ENCODE peak calls at places on chromosome 20, in six cellular contexts. One of them, this sample, is unnamed.

GRCh38 chr20:47296950-47297349 is 59.5 kb downstream of the ZMYND8 start:
- DNase-seq in cardiac fibroblast: peak
- DNase-seq in brain microvascular endothelial cell: no peak
- DNase-seq in fibroblast of lung: no peak
- DNase-seq in bronchial epithelial cell: no peak
- DNase-seq in body of pancreas: no peak
- DNase-seq in this sample: no peak

GRCh38 chr20:22768779-22769178 is 184.4 kb upstream of the FOXA2 start:
- DNase-seq in brain microvascular endothelial cell: no peak
- DNase-seq in body of pancreas: no peak
- DNase-seq in cardiac fibroblast: peak
- DNase-seq in fibroblast of lung: no peak
- DNase-seq in bronchial epithelial cell: peak
- DNase-seq in this sample: no peak

GRCh38 chr20:50646483-50646996 is 44.8 kb downstream of the RIPOR3 start:
- DNase-seq in cardiac fibroblast: peak
- DNase-seq in body of pancreas: no peak
- DNase-seq in bronchial epithelial cell: peak
- DNase-seq in brain microvascular endothelial cell: no peak
- DNase-seq in fibroblast of lung: peak
- DNase-seq in this sample: no peak

GRCh38 chr20:39524371-39524911 is 562.3 kb downstream of the DHX35 start:
- DNase-seq in cardiac fibroblast: no peak
- DNase-seq in brain microvascular endothelial cell: no peak
- DNase-seq in fibroblast of lung: no peak
- DNase-seq in bronchial epithelial cell: peak
- DNase-seq in body of pancreas: no peak
- DNase-seq in this sample: no peak

GRCh38 chr20:4091332-4092135 is 76.2 kb upstream of the RNF24 start:
- DNase-seq in body of pancreas: peak
- DNase-seq in brain microvascular endothelial cell: peak
- DNase-seq in cardiac fibroblast: peak
- DNase-seq in bronchial epithelial cell: peak
- DNase-seq in fibroblast of lung: peak
- DNase-seq in this sample: peak

GRCh38 chr20:15058836-15059235 is 721.4 kb upstream of the FLRT3 start:
- DNase-seq in fibroblast of lung: no peak
- DNase-seq in body of pancreas: no peak
- DNase-seq in cardiac fibroblast: no peak
- DNase-seq in brain microvascular endothelial cell: peak
- DNase-seq in bronchial epithelial cell: no peak
- DNase-seq in this sample: no peak

GRCh38 chr20:22836211-22836610 is 198.9 kb upstream of the SSTR4 start:
- DNase-seq in fibroblast of lung: no peak
- DNase-seq in brain microvascular endothelial cell: no peak
- DNase-seq in cardiac fibroblast: peak
- DNase-seq in bronchial epithelial cell: peak
- DNase-seq in body of pancreas: no peak
- DNase-seq in this sample: no peak

GRCh38 chr20:57048027-57048869 is 218.2 kb downstream of the BMP7 start:
- DNase-seq in cardiac fibroblast: peak
- DNase-seq in body of pancreas: peak
- DNase-seq in bronchial epithelial cell: no peak
- DNase-seq in brain microvascular endothelial cell: peak
- DNase-seq in fibroblast of lung: peak
- DNase-seq in this sample: peak

GRCh38 chr20:49420811-49421295 is 61.6 kb downstream of the KCNB1 start:
- DNase-seq in bronchial epithelial cell: no peak
- DNase-seq in cardiac fibroblast: peak
- DNase-seq in brain microvascular endothelial cell: no peak
- DNase-seq in body of pancreas: peak
- DNase-seq in fibroblast of lung: no peak
- DNase-seq in this sample: no peak

GRCh38 chr20:59571151-59571550 is 33.2 kb upstream of the PHACTR3 start:
- DNase-seq in bronchial epithelial cell: no peak
- DNase-seq in fibroblast of lung: no peak
- DNase-seq in body of pancreas: no peak
- DNase-seq in brain microvascular endothelial cell: no peak
- DNase-seq in cardiac fibroblast: no peak
- DNase-seq in this sample: no peak

GRCh38 chr20:62352402-62353288 is 14.5 kb downstream of the LAMA5 start:
- DNase-seq in cardiac fibroblast: no peak
- DNase-seq in fibroblast of lung: no peak
- DNase-seq in brain microvascular endothelial cell: no peak
- DNase-seq in body of pancreas: peak
- DNase-seq in bronchial epithelial cell: peak
- DNase-seq in this sample: no peak
- TF ChIP-seq CTCF in cardiac fibroblast: no peak
- TF ChIP-seq CTCF in fibroblast of lung: no peak
- TF ChIP-seq CTCF in brain microvascular endothelial cell: no peak
- TF ChIP-seq CTCF in body of pancreas: peak
- TF ChIP-seq CTCF in bronchial epithelial cell: peak
- TF ChIP-seq CTCF in this sample: no peak

GRCh38 chr20:1397710-1398109 is 4.9 kb upstream of the FKBP1A start:
- DNase-seq in body of pancreas: no peak
- DNase-seq in brain microvascular endothelial cell: no peak
- DNase-seq in bronchial epithelial cell: no peak
- DNase-seq in cardiac fibroblast: peak
- DNase-seq in fibroblast of lung: peak
- DNase-seq in this sample: no peak
- TF ChIP-seq CTCF in body of pancreas: peak
- TF ChIP-seq CTCF in brain microvascular endothelial cell: peak
- TF ChIP-seq CTCF in bronchial epithelial cell: no peak
- TF ChIP-seq CTCF in cardiac fibroblast: peak
- TF ChIP-seq CTCF in fibroblast of lung: peak
- TF ChIP-seq CTCF in this sample: peak

DNA sequence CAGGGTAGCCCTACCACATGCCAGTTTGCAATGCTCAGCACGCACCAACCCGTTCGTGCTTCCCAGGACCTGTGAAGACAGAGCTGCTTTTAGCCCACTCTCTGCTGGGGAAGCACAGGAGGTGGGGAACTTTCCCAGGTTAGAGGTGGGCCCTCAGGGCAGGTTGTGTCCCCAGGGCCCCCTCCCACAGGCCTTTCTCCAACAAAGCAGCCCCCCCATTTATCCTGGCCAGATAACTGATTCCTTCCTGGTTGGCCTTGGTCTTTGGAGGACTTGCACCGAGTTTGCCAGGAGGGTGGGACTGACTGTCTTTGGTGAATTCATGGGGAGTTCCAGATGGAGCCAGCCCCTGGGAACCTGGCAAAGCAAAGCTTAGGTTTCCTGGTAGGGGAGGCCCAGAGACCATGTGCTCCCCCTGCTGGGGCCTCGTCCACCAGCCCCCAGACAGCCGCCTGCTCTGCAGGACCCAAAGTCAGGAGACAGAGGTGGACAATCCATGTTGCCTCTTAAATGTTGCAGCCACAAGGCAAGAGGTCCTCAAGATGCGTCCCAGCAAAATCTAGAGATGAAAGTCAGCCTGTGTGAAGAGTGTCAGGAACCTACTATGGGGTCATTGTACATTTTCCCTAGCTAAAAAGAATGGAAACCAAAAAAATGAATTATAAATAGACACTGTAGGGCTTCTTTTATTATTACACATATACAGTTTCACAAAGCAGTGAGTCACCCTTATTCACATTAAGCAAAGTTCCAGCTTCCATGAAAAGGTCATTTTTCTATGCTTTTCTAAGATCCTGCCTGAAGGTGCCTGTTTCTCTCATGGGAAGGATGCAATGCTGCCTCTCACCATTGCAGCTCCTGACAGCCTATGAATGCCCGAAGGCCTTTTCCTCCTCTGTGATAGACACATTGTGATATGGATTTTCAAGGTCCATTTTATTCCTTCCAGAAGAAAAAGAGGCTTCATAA is 497.8 kb downstream of the PREX1 start:
- DNase-seq in bronchial epithelial cell: peak
- DNase-seq in brain microvascular endothelial cell: no peak
- DNase-seq in body of pancreas: no peak
- DNase-seq in cardiac fibroblast: peak
- DNase-seq in fibroblast of lung: peak
- DNase-seq in this sample: no peak
- TF ChIP-seq CTCF in bronchial epithelial cell: peak
- TF ChIP-seq CTCF in brain microvascular endothelial cell: peak
- TF ChIP-seq CTCF in body of pancreas: peak
- TF ChIP-seq CTCF in cardiac fibroblast: peak
- TF ChIP-seq CTCF in fibroblast of lung: no peak
- TF ChIP-seq CTCF in this sample: peak

DNA sequence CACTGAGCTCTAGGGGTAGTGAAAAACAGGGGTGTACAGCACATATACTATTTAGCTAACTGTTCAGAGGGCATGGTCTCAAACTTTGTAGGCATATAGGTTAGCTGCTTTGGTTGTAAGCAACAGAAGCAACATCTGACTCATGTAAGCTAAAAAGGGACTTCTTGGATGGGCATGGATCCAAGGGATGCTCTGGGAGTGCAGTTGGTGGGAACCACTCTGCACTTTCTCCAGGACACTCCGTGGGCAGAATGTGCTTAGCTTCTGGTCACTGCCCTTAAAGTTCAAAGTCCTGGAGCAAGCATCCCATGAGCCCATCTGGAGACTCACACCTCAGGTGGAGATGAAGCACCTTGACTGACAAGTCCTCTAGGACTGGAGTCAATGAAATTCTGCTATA is 11.5 kb downstream of the APCDD1L start:
- DNase-seq in fibroblast of lung: no peak
- DNase-seq in cardiac fibroblast: no peak
- DNase-seq in body of pancreas: no peak
- DNase-seq in brain microvascular endothelial cell: no peak
- DNase-seq in bronchial epithelial cell: no peak
- DNase-seq in this sample: no peak
- TF ChIP-seq CTCF in fibroblast of lung: no peak
- TF ChIP-seq CTCF in cardiac fibroblast: no peak
- TF ChIP-seq CTCF in body of pancreas: no peak
- TF ChIP-seq CTCF in brain microvascular endothelial cell: no peak
- TF ChIP-seq CTCF in bronchial epithelial cell: no peak
- TF ChIP-seq CTCF in this sample: no peak

DNA sequence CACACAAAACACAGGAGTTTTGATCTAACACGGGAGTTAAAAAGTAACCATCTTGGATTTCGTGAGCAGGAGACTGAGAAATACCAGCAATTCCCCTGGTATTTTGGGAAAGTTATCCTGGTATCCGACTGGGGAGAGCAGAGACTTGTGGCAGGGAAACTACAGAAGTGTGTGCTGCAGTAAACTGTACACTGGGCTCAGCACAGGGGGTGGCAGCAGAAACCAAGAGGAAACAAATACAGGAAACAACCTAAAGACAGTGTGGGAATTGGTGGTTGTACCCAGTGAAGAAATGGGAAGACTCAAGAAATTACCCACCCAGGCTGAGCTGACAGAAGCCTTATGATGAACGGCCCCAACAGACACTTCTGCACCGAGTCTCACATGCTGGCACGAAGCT is 109.8 kb downstream of the CHD6 start:
- DNase-seq in bronchial epithelial cell: no peak
- DNase-seq in fibroblast of lung: no peak
- DNase-seq in body of pancreas: no peak
- DNase-seq in cardiac fibroblast: no peak
- DNase-seq in brain microvascular endothelial cell: no peak
- DNase-seq in this sample: no peak
- TF ChIP-seq CTCF in bronchial epithelial cell: no peak
- TF ChIP-seq CTCF in fibroblast of lung: no peak
- TF ChIP-seq CTCF in body of pancreas: no peak
- TF ChIP-seq CTCF in cardiac fibroblast: no peak
- TF ChIP-seq CTCF in brain microvascular endothelial cell: no peak
- TF ChIP-seq CTCF in this sample: no peak

DNA sequence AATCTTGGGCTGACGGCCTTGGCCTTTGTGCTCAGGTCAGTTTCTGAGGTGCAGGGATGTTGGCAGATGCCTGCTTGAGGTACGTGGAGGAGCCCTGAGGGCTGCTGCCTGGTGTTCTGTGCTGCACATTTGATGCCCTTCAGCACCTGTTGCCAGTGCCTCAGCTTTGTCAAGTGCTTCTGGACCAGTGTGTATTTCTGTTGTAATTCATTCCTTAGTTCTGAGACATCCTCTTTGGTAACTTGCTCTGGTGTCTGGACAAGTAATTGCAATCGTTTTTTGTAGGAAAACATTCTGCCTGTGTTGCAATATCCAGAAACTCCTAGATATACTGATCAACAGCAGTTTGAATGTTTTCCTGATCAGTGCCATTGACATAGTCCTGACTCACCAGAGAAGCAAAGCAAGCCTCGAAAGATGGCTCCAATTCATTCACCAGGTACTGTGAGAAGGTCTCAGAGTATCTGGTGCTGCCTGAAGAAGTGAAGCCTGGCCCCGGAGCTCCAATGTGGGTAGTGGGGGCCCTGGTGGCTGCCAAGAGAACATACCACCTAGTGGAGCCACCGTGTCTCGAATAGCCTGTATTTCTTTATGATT is 26.7 kb downstream of the ZNF337 start:
- DNase-seq in body of pancreas: no peak
- DNase-seq in fibroblast of lung: peak
- DNase-seq in brain microvascular endothelial cell: peak
- DNase-seq in bronchial epithelial cell: peak
- DNase-seq in cardiac fibroblast: peak
- DNase-seq in this sample: peak
- TF ChIP-seq CTCF in body of pancreas: no peak
- TF ChIP-seq CTCF in fibroblast of lung: no peak
- TF ChIP-seq CTCF in brain microvascular endothelial cell: peak
- TF ChIP-seq CTCF in bronchial epithelial cell: no peak
- TF ChIP-seq CTCF in cardiac fibroblast: peak
- TF ChIP-seq CTCF in this sample: peak

GRCh38 chr20:62578294-62578897 is 63.9 kb upstream of the SLCO4A1 start:
- DNase-seq in fibroblast of lung: no peak
- DNase-seq in cardiac fibroblast: no peak
- DNase-seq in body of pancreas: no peak
- DNase-seq in brain microvascular endothelial cell: no peak
- DNase-seq in bronchial epithelial cell: no peak
- DNase-seq in this sample: no peak
- TF ChIP-seq CTCF in fibroblast of lung: no peak
- TF ChIP-seq CTCF in cardiac fibroblast: no peak
- TF ChIP-seq CTCF in body of pancreas: no peak
- TF ChIP-seq CTCF in brain microvascular endothelial cell: no peak
- TF ChIP-seq CTCF in bronchial epithelial cell: no peak
- TF ChIP-seq CTCF in this sample: peak

This sample was measured in HFFc6.